ENCODE peak calls at places on chromosome 13, in five cellular contexts. N, C, H, Z and G are unnamed samples.
A peak's percentile ranks its signal among the peaks of the same experiment; 100 is the strongest.

GRCh38 chr13:21913010-21913409 is 242.1 kb downstream of the FGF9 start:
- DNase-seq in N (no peak), C (no peak), H (no peak), Z (no peak), G (no peak)

GRCh38 chr13:53015971-53016370 is 12.6 kb upstream of the OLFM4 start:
- DNase-seq in N (no peak), C (no peak), H (no peak), Z (no peak), G (no peak)

GRCh38 chr13:71513414-71514063 is 353.5 kb downstream of the DACH1 start:
- DNase-seq in N (no peak), C (no peak), H (no peak), Z (no peak), G (no peak)

GRCh38 chr13:21326155-21327030 is 132.7 kb downstream of the ZDHHC20 start:
- DNase-seq in N (peak; percentile 52), C (no peak), H (no peak), Z (peak; percentile 24), G (no peak)

GRCh38 chr13:30810261-30810701 is 74.9 kb downstream of the ALOX5AP start:
- DNase-seq in N (no peak), C (no peak), H (no peak), Z (no peak), G (no peak)

GRCh38 chr13:40026174-40026585 is 370.7 kb downstream of the COG6 start:
- DNase-seq in N (no peak), C (no peak), H (no peak), Z (no peak), G (no peak)

GRCh38 chr13:29754486-29754806 is 96.0 kb downstream of the UBL3 start:
- DNase-seq in N (no peak), C (no peak), H (no peak), Z (no peak), G (no peak)

GRCh38 chr13:23609414-23610186 is 39.4 kb downstream of the TNFRSF19 start:
- DNase-seq in N (no peak), C (no peak), H (no peak), Z (peak; percentile 57), G (peak; percentile 50)

GRCh38 chr13:21435710-21436151 is 23.4 kb downstream of the ZDHHC20 start:
- DNase-seq in N (peak; percentile 68), C (no peak), H (peak; percentile 68), Z (peak; percentile 51), G (peak; percentile 79)

GRCh38 chr13:31697290-31697689 is 42.0 kb upstream of the RXFP2 start:
- DNase-seq in N (no peak), C (no peak), H (no peak), Z (no peak), G (no peak)

GRCh38 chr13:40251343-40252032 is 415.0 kb downstream of the FOXO1 start:
- DNase-seq in N (no peak), C (no peak), H (no peak), Z (no peak), G (no peak)

GRCh38 chr13:98794498-98794897 is 42.0 kb upstream of the SLC15A1 start:
- DNase-seq in N (no peak), C (no peak), H (no peak), Z (no peak), G (no peak)

GRCh38 chr13:95643814-95644598 is 500 bp downstream of the DZIP1 start:
- DNase-seq in N (no peak), C (no peak), H (no peak), Z (peak; percentile 22), G (peak; percentile 30)

GRCh38 chr13:114244637-114245036 is 9.9 kb downstream of the CDC16 start:
- DNase-seq in N (no peak), C (no peak), H (no peak), Z (no peak), G (no peak)

GRCh38 chr13:113603116-113603710 is 18.7 kb downstream of the TFDP1 start:
- DNase-seq in N (no peak), C (no peak), H (no peak), Z (no peak), G (no peak)

GRCh38 chr13:49342404-49342803 is 94.7 kb downstream of the CDADC1 start:
- DNase-seq in N (no peak), C (no peak), H (no peak), Z (no peak), G (no peak)

GRCh38 chr13:33636955-33637670 is 180.8 kb upstream of the RFC3 start:
- DNase-seq in N (no peak), C (no peak), H (no peak), Z (no peak), G (no peak)

GRCh38 chr13:39536906-39537305 is 66.1 kb downstream of the LHFPL6 start:
- DNase-seq in N (no peak), C (no peak), H (no peak), Z (no peak), G (no peak)

GRCh38 chr13:33870046-33870668 is 52.2 kb downstream of the RFC3 start:
- DNase-seq in N (no peak), C (no peak), H (no peak), Z (no peak), G (no peak)

GRCh38 chr13:59766236-59766635 is 397.5 kb downstream of the DIAPH3 start:
- DNase-seq in N (no peak), C (no peak), H (no peak), Z (no peak), G (no peak)

GRCh38 chr13:81133066-81133465 is 792.1 kb upstream of the SPRY2 start:
- DNase-seq in N (no peak), C (no peak), H (no peak), Z (no peak), G (no peak)

GRCh38 chr13:102903659-102904407 is 58.0 kb downstream of the ERCC5 start:
- DNase-seq in N (no peak), C (no peak), H (no peak), Z (no peak), G (no peak)

GRCh38 chr13:46172531-46172991 is 9.4 kb downstream of the LCP1 start:
- DNase-seq in N (no peak), C (no peak), H (no peak), Z (no peak), G (no peak)

GRCh38 chr13:51804295-51805172 is 571 bp upstream of the DHRS12 start:
- DNase-seq in N (peak; percentile 42), C (no peak), H (no peak), Z (peak; percentile 61), G (peak; percentile 50)

GRCh38 chr13:112325142-112325808 is 50.9 kb upstream of the SPACA7 start:
- DNase-seq in N (no peak), C (no peak), H (no peak), Z (no peak), G (no peak)

GRCh38 chr13:110914293-110915056 is 394 bp downstream of the ANKRD10 start:
- DNase-seq in N (peak; percentile 77), C (no peak), H (peak; percentile 85), Z (peak; percentile 73), G (peak; percentile 91)

GRCh38 chr13:79245937-79246574 is 160.0 kb downstream of the RBM26 start:
- DNase-seq in N (no peak), C (no peak), H (no peak), Z (no peak), G (no peak)

GRCh38 chr13:49371943-49372636 is 71.8 kb downstream of the CAB39L start:
- DNase-seq in N (no peak), C (no peak), H (no peak), Z (no peak), G (no peak)

GRCh38 chr13:43878897-43879322 is 630 bp downstream of the CCDC122 start:
- DNase-seq in N (peak; percentile 71), C (peak; percentile 9), H (peak; percentile 86), Z (peak; percentile 63), G (peak; percentile 73)

GRCh38 chr13:25874907-25875306 is 176.9 kb downstream of the SHISA2 start:
- DNase-seq in N (no peak), C (no peak), H (no peak), Z (no peak), G (no peak)

GRCh38 chr13:23141964-23142363 is 38.8 kb upstream of the SGCG start:
- DNase-seq in N (no peak), C (no peak), H (no peak), Z (no peak), G (no peak)

GRCh38 chr13:42992585-42993122 is 613 bp upstream of the EPSTI1 start:
- DNase-seq in N (no peak), C (no peak), H (no peak), Z (no peak), G (no peak)

GRCh38 chr13:97911311-97912138 is 42.0 kb upstream of the IPO5 start:
- DNase-seq in N (no peak), C (no peak), H (no peak), Z (no peak), G (no peak)

DNA sequence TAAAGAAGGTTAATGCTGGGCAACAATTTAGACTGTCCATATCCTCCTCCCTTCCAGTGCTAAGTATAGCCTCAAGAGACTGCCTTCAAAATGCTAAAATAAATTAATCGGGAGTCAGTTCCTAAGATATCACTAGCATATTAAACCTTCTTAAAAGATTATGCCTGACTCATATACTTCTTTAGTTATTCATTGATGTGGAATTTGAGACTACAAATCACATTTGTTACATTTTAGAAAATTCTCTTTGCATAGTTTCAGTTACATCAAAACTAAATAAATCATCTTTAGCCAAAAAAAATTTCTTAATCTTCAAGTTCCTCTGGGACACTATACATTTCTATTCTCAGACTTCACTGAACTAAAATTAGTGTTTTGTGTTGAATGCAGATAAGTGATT is 769.1 kb downstream of the PCDH9 start:
- DNase-seq in N (no peak), C (no peak), H (no peak), Z (no peak), G (no peak)
- TF ChIP-seq CTCF in N (no peak), C (no peak), H (no peak), Z (no peak), G (no peak)

GRCh38 chr13:101556676-101557121 is 104.2 kb downstream of the ITGBL1 start:
- DNase-seq in N (no peak), C (no peak), H (no peak), Z (no peak), G (no peak)
- H3K4me1 ChIP-seq in N (no peaks in the 10 kb centered on the region), C (no peaks in the 10 kb centered on the region), H (no peaks in the 10 kb centered on the region), Z (no peaks in the 10 kb centered on the region), G (peaks cover 8% of the 10 kb centered on the region)

DNA sequence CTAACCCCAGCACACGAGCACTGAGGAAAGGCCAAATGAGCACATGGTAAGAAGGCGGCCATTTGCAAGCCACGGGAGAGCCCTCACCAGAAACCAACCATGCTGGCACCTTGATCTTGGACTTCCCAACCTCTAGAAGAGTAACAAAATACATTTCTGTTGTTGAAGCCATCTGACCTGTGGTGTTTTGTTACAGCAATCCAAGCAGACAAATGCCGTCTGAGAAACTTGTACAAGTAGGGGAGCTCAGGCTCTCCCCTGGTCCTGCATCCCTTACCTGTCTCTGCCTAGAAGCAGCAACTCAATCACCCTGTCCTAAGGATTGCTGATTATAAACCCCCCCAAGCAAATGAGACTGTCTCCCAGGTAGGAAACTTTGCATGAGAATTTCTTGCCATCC is 255.0 kb upstream of the MAB21L1 start:
- DNase-seq in N (no peak), C (no peak), H (no peak), Z (no peak), G (no peak)
- TF ChIP-seq CTCF in N (no peak), C (no peak), H (no peak), Z (no peak), G (no peak)

GRCh38 chr13:75514080-75515040 is 23.3 kb downstream of the COMMD6 start:
- DNase-seq in N (no peak), C (no peak), H (no peak), Z (no peak), G (no peak)
- H3K4me1 ChIP-seq in N (no peaks in the 10 kb centered on the region), C (no peaks in the 10 kb centered on the region), H (no peaks in the 10 kb centered on the region), Z (no peaks in the 10 kb centered on the region), G (no peaks in the 10 kb centered on the region)